ENCODE peak calls at places on chromosomes 16 and 17, in seven cellular contexts. W is foreskin fibroblast, N is upper lobe of left lung, A is fibroblast of the aortic adventitia, S is stomach, F is psoas muscle, E is right atrium auricular region. U is an unnamed sample.

GRCh38 chr17:75776399-75777242 is 8.0 kb upstream of the UNK start:
- DNase-seq in W (peak; percentile 52), N (no peak), A (peak; percentile 40), S (no peak), F (no peak), E (no peak), U (peak; percentile 50)

GRCh38 chr17:69018022-69018615 is 42.6 kb downstream of the ABCA9 start:
- DNase-seq in W (no peak), N (no peak), A (no peak), S (no peak), F (no peak), E (no peak), U (peak; percentile 16)

GRCh38 chr17:65020284-65020683 is 36.3 kb downstream of the GNA13 start:
- DNase-seq in W (peak; percentile 84), N (no peak), A (peak; percentile 64), S (no peak), F (no peak), E (no peak), U (peak; percentile 76)

GRCh38 chr16:66382966-66383299 is 16.4 kb downstream of the CDH5 start:
- DNase-seq in W (peak; percentile 45), N (no peak), A (peak; percentile 81), S (no peak), F (no peak), E (no peak), U (peak; percentile 91)

GRCh38 chr17:48672340-48672739 is 46.2 kb upstream of the HOXB9 start:
- DNase-seq in W (peak; percentile 4), N (no peak), A (no peak), S (no peak), F (no peak), E (no peak), U (no peak)

GRCh38 chr17:75596320-75597087 is 8.9 kb downstream of the MYO15B start:
- DNase-seq in W (no peak), N (no peak), A (no peak), S (no peak), F (no peak), E (no peak), U (no peak)

GRCh38 chr16:71303938-71304337 is 14.7 kb upstream of the CMTR2 start:
- DNase-seq in W (peak; percentile 11), N (no peak), A (no peak), S (no peak), F (no peak), E (no peak), U (no peak)

GRCh38 chr17:6796887-6797490 is 21.0 kb downstream of the FBXO39 start:
- DNase-seq in W (peak; percentile 39), N (no peak), A (no peak), S (no peak), F (no peak), E (no peak), U (no peak)

GRCh38 chr16:89712476-89712805 is 8.3 kb downstream of the VPS9D1 start:
- DNase-seq in W (peak; percentile 42), N (no peak), A (no peak), S (no peak), F (no peak), E (no peak), U (peak; percentile 48)

GRCh38 chr16:17345043-17345442 is 125.7 kb downstream of the XYLT1 start:
- DNase-seq in W (peak; percentile 42), N (peak; percentile 54), A (peak; percentile 57), S (no peak), F (peak; percentile 66), E (peak; percentile 89), U (peak; percentile 12)

GRCh38 chr16:83967838-83968482 is at the start of gene NECAB2:
- DNase-seq in W (peak; percentile 76), N (no peak), A (peak; percentile 15), S (peak; percentile 43), F (peak; percentile 60), E (no peak), U (peak; percentile 39)

GRCh38 chr16:63217011-63217410 is 1180.8 kb upstream of the CDH8 start:
- DNase-seq in W (no peak), N (no peak), A (no peak), S (no peak), F (no peak), E (no peak), U (no peak)

GRCh38 chr17:305090-305976 is 47.3 kb downstream of the RPH3AL start:
- DNase-seq in W (no peak), N (no peak), A (no peak), S (peak; percentile 32), F (peak; percentile 58), E (no peak), U (no peak)

DNA sequence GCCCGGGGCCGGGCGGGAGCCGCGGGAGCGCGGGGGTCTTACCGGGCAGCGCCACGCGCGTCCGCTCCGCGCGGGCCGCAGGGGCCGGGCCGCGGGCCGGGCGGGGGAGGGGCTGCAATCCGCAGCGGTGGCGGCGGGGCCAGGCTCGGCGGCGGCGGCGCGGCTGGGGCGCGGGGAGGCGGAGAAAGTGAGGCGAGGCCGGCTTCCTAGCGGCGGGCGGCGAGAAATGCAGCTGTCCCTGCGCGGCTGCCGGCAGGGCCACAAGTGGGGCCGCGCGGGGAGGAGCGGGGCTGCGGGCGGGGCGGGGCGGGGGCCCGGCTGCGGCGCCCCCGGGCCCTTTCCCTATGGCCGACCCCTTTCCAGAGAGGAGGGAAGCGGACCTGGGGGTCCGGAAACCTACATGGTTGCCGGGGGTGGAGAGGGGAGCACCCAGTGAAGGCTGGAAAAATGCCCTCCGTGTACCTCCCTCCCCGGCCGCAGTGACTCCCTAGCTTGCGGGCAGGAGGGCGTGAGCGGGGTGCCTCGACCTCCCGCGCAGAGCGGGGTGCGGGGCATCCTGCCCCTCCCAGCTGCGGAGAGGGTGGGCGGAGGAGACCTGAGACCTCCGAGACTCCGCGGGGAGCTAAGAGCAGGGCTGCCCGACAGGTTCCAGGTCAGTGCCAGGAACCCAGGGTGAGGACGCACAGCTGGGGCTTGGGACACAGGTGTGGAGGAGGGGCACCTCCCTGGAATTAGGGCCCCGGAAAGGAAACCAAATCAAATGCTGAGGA is at the start of gene CUEDC1:
- DNase-seq in W (peak; percentile 90), N (peak; percentile 79), A (peak; percentile 44), S (peak; percentile 84), F (peak; percentile 86), E (no peak), U (peak; percentile 54)
- TF ChIP-seq CTCF in W (peak; percentile 1), N (peak; percentile 82), A (peak; percentile 54), S (no peak), F (peak; percentile 49), E (peak; percentile 50), U (peak; percentile 41)

GRCh38 chr16:24730914-24731313 is 1.5 kb downstream of the TNRC6A start:
- DNase-seq in W (no peak), N (no peak), A (no peak), S (no peak), F (no peak), E (no peak), U (no peak)

GRCh38 chr16:24728891-24729242 is 584 bp upstream of the TNRC6A start:
- DNase-seq in W (no peak), N (no peak), A (no peak), S (no peak), F (no peak), E (no peak), U (no peak)

GRCh38 chr16:24731722-24732419 is 2.4 kb downstream of the TNRC6A start:
- DNase-seq in W (no peak), N (no peak), A (peak; percentile 37), S (peak; percentile 41), F (peak; percentile 22), E (no peak), U (peak; percentile 12)

GRCh38 chr16:24729243-24729966 is at the start of gene TNRC6A:
- DNase-seq in W (peak; percentile 96), N (peak; percentile 87), A (peak; percentile 88), S (peak; percentile 89), F (peak; percentile 92), E (peak; percentile 88), U (peak; percentile 88)

GRCh38 chr16:24729967-24730815 is 740 bp downstream of the TNRC6A start:
- DNase-seq in W (peak; percentile 55), N (peak; percentile 30), A (no peak), S (peak; percentile 33), F (peak; percentile 38), E (no peak), U (peak; percentile 19)
- H3K4me3 ChIP-seq in W (peak overlapping the region; percentile 81), N (peak overlapping the region; percentile 82), A (peak overlapping the region; percentile 86), S (peak overlapping the region; percentile 81), F (peak overlapping the region; percentile 90), E (peak overlapping the region; percentile 66), U (peak overlapping the region; percentile 87)

GRCh38 chr17:7887482-7888183 is 956 bp upstream of the CHD3 start:
- DNase-seq in W (peak; percentile 98), N (peak; percentile 96), A (peak; percentile 97), S (peak; percentile 95), F (peak; percentile 90), E (peak; percentile 91), U (peak; percentile 99)

GRCh38 chr17:7887038-7887481 is 1.5 kb upstream of the CHD3 start:
- DNase-seq in W (no peak), N (no peak), A (no peak), S (no peak), F (no peak), E (no peak), U (no peak)

GRCh38 chr17:7888184-7888920 is at the start of gene CHD3:
- DNase-seq in W (no peak), N (peak; percentile 76), A (peak; percentile 19), S (peak; percentile 61), F (no peak), E (no peak), U (peak; percentile 50)

GRCh38 chr17:7886227-7887037 is 2.2 kb upstream of the CHD3 start:
- DNase-seq in W (peak; percentile 54), N (peak; percentile 42), A (peak; percentile 31), S (peak; percentile 54), F (no peak), E (peak; percentile 61), U (peak; percentile 28)

GRCh38 chr17:7889166-7889584 is 586 bp downstream of the CHD3 start:
- DNase-seq in W (peak; percentile 98), N (peak; percentile 98), A (peak; percentile 94), S (peak; percentile 99), F (peak; percentile 97), E (peak; percentile 96), U (peak; percentile 84)
- TF ChIP-seq CTCF in W (peak; percentile 45), N (peak; percentile 68), A (peak; percentile 58), S (peak; percentile 75), F (peak; percentile 56), E (peak; percentile 54), U (peak; percentile 41)

DNA sequence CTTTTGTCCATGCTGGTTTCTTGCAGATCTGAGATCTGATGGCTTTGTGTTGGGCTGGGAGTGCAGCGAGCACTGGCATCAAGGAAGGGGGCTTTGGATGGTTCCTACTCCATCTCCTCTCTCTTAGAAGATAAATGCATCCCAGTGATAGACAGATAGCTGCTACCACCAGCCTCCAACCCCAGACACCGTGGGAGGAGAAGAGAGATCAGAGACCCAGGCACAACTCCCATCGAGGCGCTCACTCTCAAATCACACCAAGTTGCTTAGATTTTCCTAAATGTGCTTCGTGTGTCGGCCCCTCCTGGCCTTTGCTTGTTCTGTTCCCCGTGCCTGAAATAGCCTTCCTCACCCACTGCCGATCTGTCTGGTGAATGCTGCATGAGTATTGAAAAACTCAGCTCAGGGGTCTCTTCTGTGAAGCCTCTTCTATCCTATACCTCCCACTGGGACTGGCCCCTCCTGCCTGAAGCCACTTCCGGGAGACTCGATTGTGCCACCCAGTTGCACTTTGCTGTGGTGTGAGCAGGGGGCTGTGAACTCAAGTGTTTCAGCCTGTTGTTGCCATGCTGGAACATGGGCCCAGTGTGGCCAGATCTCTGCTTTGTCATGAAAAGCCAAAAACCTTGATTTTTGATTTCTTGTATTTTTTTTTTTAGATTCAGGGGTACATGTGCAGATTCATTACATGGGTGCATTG is 242.7 kb downstream of the GSG1L start:
- DNase-seq in W (no peak), N (no peak), A (no peak), S (no peak), F (no peak), E (no peak), U (no peak)
- H3K4me3 ChIP-seq in W (no peak overlapping the region), N (no peak overlapping the region), A (no peak overlapping the region), S (no peak overlapping the region), F (no peak overlapping the region), E (no peak overlapping the region), U (no peak overlapping the region)

U was measured in choroid plexus epithelial cell.